ENCODE peak calls at places on chromosomes 16 and 17, in ten cellular contexts. P is kidney, Y is foreskin fibroblast, C is HL-60, E is A549, F is HepG2, V is GM10248, N is gastrocnemius medialis, T is GM13976, B is Calu3. S is an unnamed sample.

GRCh38 chr16:87044829-87045228 is 272.4 kb downstream of the C16orf95 start:
- DNase-seq in P (peak), Y (no peak), C (no peak), E (no peak), F (no peak), V (no peak), N (no peak), T (no peak), B (no peak), S (no peak)

GRCh38 chr16:23378921-23379320 is 74.1 kb downstream of the COG7 start:
- DNase-seq in P (peak), Y (no peak), C (no peak), E (no peak), F (no peak), V (no peak), N (no peak), T (no peak), B (no peak), S (no peak)

GRCh38 chr16:49168146-49168545 is 113.5 kb downstream of the CBLN1 start:
- DNase-seq in P (no peak), Y (no peak), C (no peak), E (no peak), F (no peak), V (no peak), N (no peak), T (no peak), B (no peak), S (no peak)

GRCh38 chr17:1736348-1737281 is 6.1 kb upstream of the SERPINF2 start:
- DNase-seq in P (peak), Y (peak), C (peak), E (peak), F (peak), V (peak), N (peak), T (peak), B (no peak), S (peak)

GRCh38 chr17:39800540-39800939 is 62.8 kb downstream of the GRB7 start:
- DNase-seq in P (no peak), Y (no peak), C (no peak), E (no peak), F (no peak), V (peak), N (no peak), T (peak), B (peak), S (no peak)

GRCh38 chr17:82882715-82883446 is 43.1 kb upstream of the ZNF750 start:
- DNase-seq in P (peak), Y (no peak), C (no peak), E (no peak), F (no peak), V (no peak), N (no peak), T (no peak), B (no peak), S (no peak)

GRCh38 chr16:67673712-67674580 is 7.3 kb downstream of the C16orf86 start:
- DNase-seq in P (peak), Y (peak), C (peak), E (no peak), F (no peak), V (no peak), N (peak), T (peak), B (peak), S (no peak)

GRCh38 chr17:83028851-83029250 is 50.6 kb upstream of the METRNL start:
- DNase-seq in P (no peak), Y (no peak), C (no peak), E (no peak), F (no peak), V (no peak), N (no peak), T (no peak), B (no peak), S (no peak)

GRCh38 chr16:12330541-12330940 is 354.0 kb downstream of the SNX29 start:
- DNase-seq in P (no peak), Y (no peak), C (no peak), E (no peak), F (no peak), V (no peak), N (no peak), T (no peak), B (no peak), S (no peak)

GRCh38 chr16:29705030-29705429 is 26.1 kb downstream of the QPRT start:
- DNase-seq in P (no peak), Y (no peak), C (no peak), E (no peak), F (no peak), V (no peak), N (no peak), T (no peak), B (no peak), S (no peak)

GRCh38 chr17:64676763-64677162 is 14.7 kb upstream of the SMURF2 start:
- DNase-seq in P (no peak), Y (no peak), C (no peak), E (no peak), F (no peak), V (no peak), N (no peak), T (no peak), B (no peak), S (no peak)

GRCh38 chr17:80981062-80981902 is 10.4 kb upstream of the CHMP6 start:
- DNase-seq in P (no peak), Y (no peak), C (no peak), E (no peak), F (no peak), V (peak), N (no peak), T (peak), B (peak), S (no peak)

GRCh38 chr17:7712111-7712771 is 5.3 kb upstream of the DNAH2 start:
- DNase-seq in P (no peak), Y (peak), C (no peak), E (no peak), F (no peak), V (no peak), N (no peak), T (no peak), B (no peak), S (no peak)

GRCh38 chr17:77316191-77316641 is 175.4 kb downstream of the SEC14L1 start:
- DNase-seq in P (peak), Y (peak), C (no peak), E (peak), F (no peak), V (no peak), N (peak), T (no peak), B (no peak), S (no peak)

GRCh38 chr16:4944333-4945281 is 7.7 kb upstream of the PPL start:
- DNase-seq in P (peak), Y (peak), C (peak), E (peak), F (peak), V (no peak), N (peak), T (no peak), B (peak), S (peak)

GRCh38 chr16:72957303-72958277 is 90.3 kb downstream of the ZFHX3 start:
- DNase-seq in P (no peak), Y (no peak), C (no peak), E (no peak), F (no peak), V (no peak), N (no peak), T (no peak), B (no peak), S (no peak)

GRCh38 chr16:6096931-6097665 is 999.5 kb upstream of the EEF2KMT start:
- DNase-seq in P (no peak), Y (no peak), C (no peak), E (no peak), F (no peak), V (no peak), N (no peak), T (no peak), B (no peak), S (no peak)

GRCh38 chr17:73855933-73856332 is 211.7 kb upstream of the SDK2 start:
- DNase-seq in P (no peak), Y (no peak), C (no peak), E (no peak), F (no peak), V (no peak), N (no peak), T (no peak), B (no peak), S (no peak)

GRCh38 chr17:65733314-65733713 is 171.9 kb upstream of the AXIN2 start:
- DNase-seq in P (no peak), Y (no peak), C (no peak), E (no peak), F (no peak), V (no peak), N (no peak), T (no peak), B (no peak), S (no peak)

GRCh38 chr17:76354747-76355310 is 1.1 kb upstream of the PRPSAP1 start:
- DNase-seq in P (no peak), Y (no peak), C (no peak), E (peak), F (no peak), V (no peak), N (no peak), T (no peak), B (no peak), S (no peak)

GRCh38 chr16:1379863-1380174 is 28.1 kb downstream of the GNPTG start:
- DNase-seq in P (no peak), Y (no peak), C (no peak), E (no peak), F (peak), V (no peak), N (no peak), T (no peak), B (peak), S (no peak)

GRCh38 chr17:80112471-80113032 is 11.2 kb downstream of the GAA start:
- DNase-seq in P (peak), Y (no peak), C (no peak), E (no peak), F (no peak), V (no peak), N (no peak), T (no peak), B (no peak), S (no peak)

GRCh38 chr16:89845417-89845816 is 17.1 kb downstream of the SPIRE2 start:
- DNase-seq in P (no peak), Y (no peak), C (no peak), E (no peak), F (no peak), V (no peak), N (no peak), T (peak), B (no peak), S (no peak)

GRCh38 chr16:87409781-87410180 is 17.6 kb downstream of the MAP1LC3B start:
- DNase-seq in P (peak), Y (no peak), C (no peak), E (no peak), F (no peak), V (no peak), N (no peak), T (no peak), B (no peak), S (no peak)

GRCh38 chr17:16969931-16970906 is 1.7 kb downstream of the TNFRSF13B start:
- DNase-seq in P (no peak), Y (no peak), C (no peak), E (no peak), F (no peak), V (no peak), N (no peak), T (no peak), B (no peak), S (no peak)

GRCh38 chr16:72951916-72952315 is 96.0 kb downstream of the ZFHX3 start:
- DNase-seq in P (no peak), Y (no peak), C (no peak), E (no peak), F (no peak), V (no peak), N (no peak), T (no peak), B (no peak), S (no peak)

GRCh38 chr16:68790130-68790761 is 53.1 kb upstream of the TANGO6 start:
- DNase-seq in P (no peak), Y (peak), C (peak), E (peak), F (peak), V (no peak), N (no peak), T (no peak), B (peak), S (peak)

GRCh38 chr16:4505356-4506153 is 29.4 kb downstream of the HMOX2 start:
- DNase-seq in P (no peak), Y (no peak), C (no peak), E (no peak), F (no peak), V (peak), N (no peak), T (peak), B (no peak), S (no peak)

GRCh38 chr16:50088302-50088701 is 22.5 kb downstream of the HEATR3 start:
- DNase-seq in P (no peak), Y (no peak), C (no peak), E (no peak), F (no peak), V (no peak), N (no peak), T (no peak), B (no peak), S (no peak)

GRCh38 chr17:81329279-81329926 is 34.3 kb upstream of the SLC38A10 start:
- DNase-seq in P (peak), Y (peak), C (peak), E (peak), F (peak), V (peak), N (peak), T (peak), B (peak), S (peak)

GRCh38 chr16:71421911-71422310 is 19.9 kb downstream of the TLE7 start:
- DNase-seq in P (no peak), Y (no peak), C (no peak), E (peak), F (peak), V (peak), N (no peak), T (peak), B (peak), S (no peak)
- TF ChIP-seq CTCF in P (no peak), Y (peak), C (peak), E (peak), F (peak), V (peak), N (no peak), T (peak), B (peak), S (peak)

GRCh38 chr17:63578027-63578768 is 22.5 kb upstream of the TACO1 start:
- DNase-seq in P (no peak), Y (no peak), C (no peak), E (no peak), F (peak), V (no peak), N (no peak), T (no peak), B (no peak), S (no peak)

GRCh38 chr17:63568563-63568962 is 18.3 kb downstream of the DCAF7 start:
- DNase-seq in P (no peak), Y (no peak), C (no peak), E (no peak), F (no peak), V (no peak), N (no peak), T (no peak), B (no peak), S (no peak)

GRCh38 chr17:63578769-63579111 is 22.0 kb upstream of the TACO1 start:
- DNase-seq in P (no peak), Y (no peak), C (no peak), E (no peak), F (no peak), V (no peak), N (no peak), T (no peak), B (no peak), S (no peak)

GRCh38 chr17:63571632-63572310 is 21.5 kb downstream of the DCAF7 start:
- DNase-seq in P (no peak), Y (peak), C (peak), E (peak), F (peak), V (no peak), N (no peak), T (no peak), B (no peak), S (peak)

GRCh38 chr17:63573634-63574033 is 23.4 kb downstream of the DCAF7 start:
- DNase-seq in P (no peak), Y (no peak), C (no peak), E (peak), F (peak), V (no peak), N (no peak), T (no peak), B (no peak), S (no peak)
- TF ChIP-seq CTCF in P (no peak), Y (peak), C (no peak), E (peak), F (peak), V (no peak), N (no peak), T (no peak), B (no peak), S (peak)

GRCh38 chr17:61756561-61756960 is 106.8 kb downstream of the BRIP1 start:
- DNase-seq in P (no peak), Y (peak), C (no peak), E (no peak), F (no peak), V (no peak), N (no peak), T (no peak), B (no peak), S (no peak)

GRCh38 chr17:61754124-61754523 is 109.2 kb downstream of the BRIP1 start:
- DNase-seq in P (no peak), Y (no peak), C (no peak), E (no peak), F (no peak), V (no peak), N (no peak), T (no peak), B (no peak), S (no peak)

GRCh38 chr17:61753696-61754095 is 109.6 kb downstream of the BRIP1 start:
- DNase-seq in P (no peak), Y (no peak), C (no peak), E (no peak), F (no peak), V (no peak), N (no peak), T (no peak), B (no peak), S (no peak)

GRCh38 chr17:61755668-61756067 is 107.7 kb downstream of the BRIP1 start:
- DNase-seq in P (no peak), Y (no peak), C (no peak), E (no peak), F (no peak), V (no peak), N (no peak), T (no peak), B (no peak), S (no peak)

GRCh38 chr17:61755078-61755477 is 108.2 kb downstream of the BRIP1 start:
- DNase-seq in P (no peak), Y (no peak), C (no peak), E (no peak), F (no peak), V (no peak), N (no peak), T (no peak), B (no peak), S (no peak)
- TF ChIP-seq CTCF in P (no peak), Y (no peak), C (no peak), E (no peak), F (no peak), V (no peak), N (no peak), T (no peak), B (no peak), S (no peak)

GRCh38 chr16:86044241-86044671 is 145.3 kb downstream of the IRF8 start:
- DNase-seq in P (peak), Y (peak), C (no peak), E (peak), F (peak), V (peak), N (no peak), T (peak), B (peak), S (peak)
- TF ChIP-seq CTCF in P (peak), Y (peak), C (no peak), E (peak), F (peak), V (peak), N (peak), T (peak), B (peak), S (peak)

DNA sequence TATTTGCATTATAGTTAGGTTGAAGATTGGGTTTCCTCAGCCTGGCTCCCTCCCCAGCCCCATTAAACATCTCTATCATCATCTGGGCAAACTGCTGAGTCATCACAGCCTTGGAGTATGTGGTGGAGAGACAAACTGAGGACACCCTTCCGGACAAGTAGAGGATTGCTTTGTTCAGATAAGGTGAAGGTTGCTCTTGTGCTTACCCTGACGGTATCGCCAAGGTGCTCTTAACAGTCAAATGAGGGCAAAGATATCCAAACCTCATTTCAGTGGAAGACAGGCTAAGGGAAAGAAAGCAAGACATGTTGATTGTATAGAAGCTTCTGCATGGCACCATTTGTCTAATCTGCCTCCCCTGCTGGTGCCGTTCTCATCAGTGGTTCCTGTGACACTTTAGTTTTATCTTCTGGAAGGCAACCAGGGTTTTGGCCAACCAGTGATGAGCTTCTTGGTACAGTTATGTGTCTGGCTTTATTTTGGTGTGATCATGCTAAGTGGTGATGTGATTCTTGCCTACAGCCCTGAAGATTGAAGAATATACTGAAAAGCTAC is 56.9 kb upstream of the LGALS9 start:
- DNase-seq in P (peak), Y (peak), C (no peak), E (peak), F (no peak), V (no peak), N (peak), T (no peak), B (no peak), S (peak)
- TF ChIP-seq CTCF in P (no peak), Y (no peak), C (no peak), E (no peak), F (no peak), V (no peak), N (no peak), T (no peak), B (no peak), S (no peak)

GRCh38 chr16:46858151-46858550 is 26.0 kb upstream of the GPT2 start:
- DNase-seq in P (no peak), Y (no peak), C (no peak), E (no peak), F (no peak), V (no peak), N (no peak), T (no peak), B (no peak), S (no peak)

GRCh38 chr16:46854846-46855245 is 23.9 kb upstream of the C16orf87 start:
- DNase-seq in P (no peak), Y (no peak), C (no peak), E (no peak), F (no peak), V (no peak), N (no peak), T (no peak), B (no peak), S (no peak)

GRCh38 chr16:46859719-46860152 is 24.4 kb upstream of the GPT2 start:
- DNase-seq in P (no peak), Y (peak), C (no peak), E (peak), F (peak), V (no peak), N (no peak), T (peak), B (peak), S (peak)

GRCh38 chr16:46855389-46855788 is 24.4 kb upstream of the C16orf87 start:
- DNase-seq in P (no peak), Y (no peak), C (no peak), E (no peak), F (peak), V (no peak), N (no peak), T (no peak), B (no peak), S (no peak)

DNA sequence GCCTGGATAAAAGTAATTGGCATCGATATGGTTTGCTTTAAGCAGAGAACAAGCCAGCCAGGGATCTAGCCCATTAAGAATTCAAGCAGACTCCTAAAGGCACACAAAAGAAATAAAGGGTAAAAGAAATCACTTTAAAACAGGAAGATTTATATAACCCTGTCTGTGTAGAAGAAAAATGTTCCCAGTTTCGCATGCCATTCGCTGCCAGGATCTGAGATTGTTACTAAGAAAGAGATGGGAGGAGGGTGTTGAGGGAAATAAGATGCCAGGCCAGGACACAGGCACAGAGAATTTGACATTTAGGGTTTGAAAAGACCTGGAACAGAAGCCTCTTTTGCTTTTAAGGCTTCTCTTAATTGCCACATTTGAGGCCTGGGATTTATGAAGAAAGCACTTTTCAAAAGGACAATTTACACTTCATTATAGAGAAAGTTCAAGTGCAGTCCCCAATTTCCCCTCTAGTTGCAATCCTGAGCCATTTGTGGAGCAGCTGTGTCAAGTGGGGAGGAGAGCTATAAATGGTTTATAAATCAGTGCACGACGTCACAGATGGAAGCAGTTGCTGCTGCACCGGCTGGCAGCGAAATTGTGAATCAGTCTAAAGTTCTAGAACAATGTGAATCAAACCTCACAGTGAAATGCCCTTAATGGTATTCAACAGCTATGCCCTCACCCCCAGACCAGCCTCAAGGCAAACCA is 26.4 kb upstream of the C16orf87 start:
- DNase-seq in P (no peak), Y (peak), C (no peak), E (peak), F (peak), V (no peak), N (peak), T (no peak), B (peak), S (peak)
- TF ChIP-seq CTCF in P (peak), Y (peak), C (no peak), E (no peak), F (peak), V (peak), N (peak), T (no peak), B (peak), S (peak)